ENCODE peak calls at places on chromosome 16, in five cellular contexts. One of them, this sample, is unnamed.
A peak's percentile ranks its signal among the peaks of the same experiment; 100 is the strongest.

GRCh38 chr16:50706250-50706649 is 12.8 kb downstream of the NOD2 start:
- DNase-seq in glutamatergic neuron: no peak
- DNase-seq in stimulated activated CD4-positive, alpha-beta T cell treated with anti-CD3 and anti-CD28 coated beads, TNF-alpha, amount 100 ng/mL, for 48 hours: no peak
- DNase-seq in amygdala: no peak
- DNase-seq in T-helper 22 cell: no peak
- DNase-seq in this sample: no peak

GRCh38 chr16:81627024-81627423 is 152.1 kb upstream of the PLCG2 start:
- DNase-seq in glutamatergic neuron: no peak
- DNase-seq in T-helper 22 cell: no peak
- DNase-seq in amygdala: no peak
- DNase-seq in stimulated activated CD4-positive, alpha-beta T cell treated with anti-CD3 and anti-CD28 coated beads, TNF-alpha, amount 100 ng/mL, for 48 hours: no peak
- DNase-seq in this sample: no peak

GRCh38 chr16:27572711-27573110 is 22.8 kb downstream of the KATNIP start:
- DNase-seq in amygdala: no peak
- DNase-seq in stimulated activated CD4-positive, alpha-beta T cell treated with anti-CD3 and anti-CD28 coated beads, TNF-alpha, amount 100 ng/mL, for 48 hours: no peak
- DNase-seq in glutamatergic neuron: no peak
- DNase-seq in T-helper 22 cell: no peak
- DNase-seq in this sample: no peak

GRCh38 chr16:15641753-15642556 is 999 bp downstream of the MARF1 start:
- DNase-seq in amygdala: no peak
- DNase-seq in T-helper 22 cell: no peak
- DNase-seq in stimulated activated CD4-positive, alpha-beta T cell treated with anti-CD3 and anti-CD28 coated beads, TNF-alpha, amount 100 ng/mL, for 48 hours: no peak
- DNase-seq in glutamatergic neuron: no peak
- DNase-seq in this sample: no peak

GRCh38 chr16:1283296-1283695 is 26.1 kb upstream of the UBE2I start:
- DNase-seq in amygdala: no peak
- DNase-seq in T-helper 22 cell: no peak
- DNase-seq in stimulated activated CD4-positive, alpha-beta T cell treated with anti-CD3 and anti-CD28 coated beads, TNF-alpha, amount 100 ng/mL, for 48 hours: no peak
- DNase-seq in glutamatergic neuron: no peak
- DNase-seq in this sample: no peak

GRCh38 chr16:3503513-3503912 is 2.7 kb downstream of the CLUAP1 start:
- DNase-seq in T-helper 22 cell: no peak
- DNase-seq in stimulated activated CD4-positive, alpha-beta T cell treated with anti-CD3 and anti-CD28 coated beads, TNF-alpha, amount 100 ng/mL, for 48 hours: no peak
- DNase-seq in amygdala: no peak
- DNase-seq in glutamatergic neuron: no peak
- DNase-seq in this sample: no peak

GRCh38 chr16:35192993-35193392 is 1733.6 kb downstream of the TP53TG3F start:
- DNase-seq in T-helper 22 cell: no peak
- DNase-seq in amygdala: no peak
- DNase-seq in glutamatergic neuron: no peak
- DNase-seq in stimulated activated CD4-positive, alpha-beta T cell treated with anti-CD3 and anti-CD28 coated beads, TNF-alpha, amount 100 ng/mL, for 48 hours: no peak
- DNase-seq in this sample: no peak

GRCh38 chr16:85557976-85558589 is 55.0 kb upstream of the GSE1 start:
- DNase-seq in glutamatergic neuron: no peak
- DNase-seq in T-helper 22 cell: no peak
- DNase-seq in amygdala: no peak
- DNase-seq in stimulated activated CD4-positive, alpha-beta T cell treated with anti-CD3 and anti-CD28 coated beads, TNF-alpha, amount 100 ng/mL, for 48 hours: no peak
- DNase-seq in this sample: peak; percentile 72

GRCh38 chr16:84518804-84519341 is 14.4 kb upstream of the MEAK7 start:
- DNase-seq in glutamatergic neuron: no peak
- DNase-seq in stimulated activated CD4-positive, alpha-beta T cell treated with anti-CD3 and anti-CD28 coated beads, TNF-alpha, amount 100 ng/mL, for 48 hours: no peak
- DNase-seq in amygdala: no peak
- DNase-seq in T-helper 22 cell: peak; percentile 58
- DNase-seq in this sample: no peak

GRCh38 chr16:1902547-1903219 is 15.5 kb downstream of the HS3ST6 start:
- DNase-seq in T-helper 22 cell: no peak
- DNase-seq in amygdala: no peak
- DNase-seq in stimulated activated CD4-positive, alpha-beta T cell treated with anti-CD3 and anti-CD28 coated beads, TNF-alpha, amount 100 ng/mL, for 48 hours: no peak
- DNase-seq in glutamatergic neuron: no peak
- DNase-seq in this sample: no peak

GRCh38 chr16:73042807-73043206 is 5.1 kb downstream of the ZFHX3 start:
- DNase-seq in stimulated activated CD4-positive, alpha-beta T cell treated with anti-CD3 and anti-CD28 coated beads, TNF-alpha, amount 100 ng/mL, for 48 hours: no peak
- DNase-seq in amygdala: no peak
- DNase-seq in T-helper 22 cell: no peak
- DNase-seq in glutamatergic neuron: no peak
- DNase-seq in this sample: no peak

GRCh38 chr16:8962393-8963009 is 1.2 kb downstream of the USP7 start:
- DNase-seq in glutamatergic neuron: no peak
- DNase-seq in stimulated activated CD4-positive, alpha-beta T cell treated with anti-CD3 and anti-CD28 coated beads, TNF-alpha, amount 100 ng/mL, for 48 hours: peak; percentile 18
- DNase-seq in T-helper 22 cell: peak; percentile 48
- DNase-seq in amygdala: no peak
- DNase-seq in this sample: no peak

GRCh38 chr16:80899804-80900592 is 95.6 kb upstream of the CDYL2 start:
- DNase-seq in stimulated activated CD4-positive, alpha-beta T cell treated with anti-CD3 and anti-CD28 coated beads, TNF-alpha, amount 100 ng/mL, for 48 hours: no peak
- DNase-seq in amygdala: peak; percentile 11
- DNase-seq in glutamatergic neuron: no peak
- DNase-seq in T-helper 22 cell: no peak
- DNase-seq in this sample: peak; percentile 64